ENCODE peak calls at places on chromosomes 13 and 19, in five cellular contexts. D, A, H, O and L are unnamed samples.
A peak's percentile ranks its signal among the peaks of the same experiment; 100 is the strongest.

GRCh38 chr13:99982741-99983400 is 1.3 kb downstream of the ZIC2 start:
- DNase-seq in A (no peak), O (peak; percentile 71), D (peak; percentile 31), H (no peak), L (peak; percentile 33)

GRCh38 chr19:1469200-1469935 is 9.6 kb downstream of the C19orf25 start:
- DNase-seq in H (no peak), O (no peak), D (no peak), A (no peak), L (peak; percentile 87)

GRCh38 chr19:49878744-49879070 is 1.2 kb downstream of the TBC1D17 start:
- DNase-seq in H (no peak), D (no peak), O (no peak), A (no peak), L (no peak)

GRCh38 chr19:33467851-33468250 is 53.7 kb downstream of the PEPD start:
- DNase-seq in A (no peak), D (no peak), O (peak; percentile 34), H (no peak), L (no peak)

GRCh38 chr19:43560687-43561086 is 14.6 kb downstream of the XRCC1 start:
- DNase-seq in H (no peak), D (peak; percentile 40), A (no peak), O (peak; percentile 59), L (peak; percentile 76)

GRCh38 chr19:41518141-41518540 is 57.8 kb upstream of the CEACAM21 start:
- DNase-seq in H (no peak), A (no peak), O (no peak), D (no peak), L (no peak)

GRCh38 chr13:71359641-71360040 is 507.4 kb downstream of the DACH1 start:
- DNase-seq in A (no peak), O (no peak), H (no peak), D (no peak), L (no peak)

GRCh38 chr13:99057310-99057975 is 79.6 kb upstream of the DOCK9 start:
- DNase-seq in D (no peak), H (no peak), A (no peak), O (peak; percentile 43), L (no peak)

GRCh38 chr19:55579766-55580621 is 654 bp downstream of the ZNF579 start:
- DNase-seq in D (peak; percentile 52), H (no peak), O (peak; percentile 62), A (no peak), L (peak; percentile 85)

GRCh38 chr19:39704181-39705044 is at the start of gene LGALS14:
- DNase-seq in O (no peak), A (no peak), D (no peak), H (no peak), L (no peak)

GRCh38 chr19:39708594-39708993 is 4.3 kb downstream of the LGALS14 start:
- DNase-seq in A (no peak), H (no peak), D (no peak), O (no peak), L (no peak)

GRCh38 chr19:39709026-39709872 is 5.0 kb downstream of the LGALS14 start:
- DNase-seq in A (no peak), D (no peak), O (no peak), H (no peak), L (no peak)

GRCh38 chr19:39705578-39706188 is 1.4 kb downstream of the LGALS14 start:
- DNase-seq in H (no peak), O (no peak), D (no peak), A (no peak), L (no peak)

GRCh38 chr19:39710333-39710890 is 6.1 kb downstream of the LGALS14 start:
- DNase-seq in O (no peak), A (no peak), D (no peak), H (no peak), L (no peak)
- H3K27me3 ChIP-seq in O (peaks cover 6% of the 10 kb centered on the region), A (no peaks in the 10 kb centered on the region), D (no peaks in the 10 kb centered on the region), H (no peaks in the 10 kb centered on the region), L (no peaks in the 10 kb centered on the region)

GRCh38 chr19:12720296-12720695 is 3.4 kb downstream of the TNPO2 start:
- DNase-seq in D (no peak), O (no peak), A (no peak), H (no peak), L (no peak)

GRCh38 chr19:12720851-12721655 is 2.7 kb downstream of the TNPO2 start:
- DNase-seq in H (no peak), O (no peak), D (peak; percentile 43), A (no peak), L (peak; percentile 66)

GRCh38 chr19:12711187-12711586 is 12.5 kb downstream of the TNPO2 start:
- DNase-seq in A (no peak), D (no peak), O (no peak), H (no peak), L (no peak)

GRCh38 chr19:12715929-12716328 is 7.8 kb downstream of the TNPO2 start:
- DNase-seq in A (no peak), H (no peak), D (no peak), O (no peak), L (no peak)

GRCh38 chr19:12715102-12715501 is 8.6 kb downstream of the TNPO2 start:
- DNase-seq in D (no peak), O (no peak), A (no peak), H (no peak), L (no peak)
- H3K4me3 ChIP-seq in D (no peak overlapping the region), O (no peak overlapping the region), A (no peak overlapping the region), H (no peak overlapping the region), L (no peak overlapping the region)

DNA sequence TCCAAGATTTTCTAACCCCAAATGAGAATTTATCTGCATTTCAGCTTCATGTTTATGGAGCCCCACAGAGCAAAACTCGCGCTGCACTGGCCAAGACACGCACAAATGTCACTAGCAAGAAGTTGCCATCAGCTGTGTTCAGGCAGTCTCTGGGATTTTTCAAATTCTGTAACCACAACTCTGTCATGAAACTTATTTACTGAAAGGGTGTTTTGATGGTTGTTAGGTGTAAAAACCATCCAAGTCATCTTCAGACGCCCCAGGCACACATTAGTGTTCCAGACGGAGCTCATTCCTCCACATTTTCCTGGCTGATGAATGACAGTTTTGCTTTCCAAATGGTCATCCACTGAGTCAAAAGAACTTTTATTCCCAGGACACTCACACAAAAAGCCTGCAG is 63.4 kb downstream of the SLC7A1 start:
- DNase-seq in A (no peak), H (no peak), D (no peak), O (no peak), L (no peak)
- H3K36me3 ChIP-seq in A (peaks cover 8% of the 10 kb centered on the region), H (peaks cover 27% of the 10 kb centered on the region), D (peaks cover 61% of the 10 kb centered on the region), O (peaks cover 98% of the 10 kb centered on the region), L (peaks cover 44% of the 10 kb centered on the region)

DNA sequence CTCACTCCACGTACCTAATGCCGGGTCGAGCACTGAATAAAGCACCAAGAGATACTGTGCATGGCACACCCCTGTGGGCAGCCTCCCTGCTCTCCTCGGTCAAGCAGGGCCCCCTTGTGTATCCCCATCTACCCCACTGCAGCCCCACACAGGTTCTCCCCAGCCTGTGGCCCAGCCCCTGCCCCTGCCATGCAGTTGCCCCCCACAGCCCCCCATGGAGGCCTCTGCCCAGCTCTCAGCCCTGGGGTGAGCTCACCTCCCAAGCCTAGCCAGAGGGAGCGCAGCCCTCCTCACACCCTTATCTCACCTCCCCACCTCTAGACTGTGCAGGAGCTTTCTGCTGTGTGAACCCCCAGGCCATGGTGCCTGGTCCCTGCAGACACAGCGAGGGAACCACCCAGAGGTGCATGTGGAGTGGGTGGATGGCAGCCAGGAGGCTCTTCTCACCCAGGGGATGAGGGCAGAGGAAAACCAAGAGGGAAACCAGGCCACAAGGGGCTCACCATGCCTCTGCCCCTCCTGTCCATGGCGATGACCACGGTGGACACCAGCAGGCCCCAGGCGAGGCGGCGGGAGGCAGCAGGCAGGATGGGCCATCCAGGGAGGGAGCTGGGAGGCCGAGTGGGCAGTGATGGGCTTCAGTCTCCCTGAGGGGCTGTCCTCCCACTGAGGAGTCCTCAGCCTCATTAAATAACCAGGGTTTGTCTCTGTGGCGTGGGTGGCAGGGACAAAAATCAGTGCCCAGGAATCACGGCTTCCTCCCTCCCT is 83.2 kb downstream of the ANKRD10 start:
- DNase-seq in A (no peak), H (no peak), D (no peak), O (peak; percentile 65), L (no peak)
- H3K27me3 ChIP-seq in A (no peaks in the 10 kb centered on the region), H (no peaks in the 10 kb centered on the region), D (no peaks in the 10 kb centered on the region), O (peaks cover 47% of the 10 kb centered on the region), L (no peaks in the 10 kb centered on the region)

GRCh38 chr19:45668342-45668871 is 386 bp downstream of the GIPR start:
- DNase-seq in O (no peak), D (no peak), A (no peak), H (no peak), L (peak; percentile 44)
- H3K4me3 ChIP-seq in O (peak overlapping the region; percentile 40), D (peak overlapping the region; percentile 78), A (no peak overlapping the region), H (peak overlapping the region; percentile 68), L (peak overlapping the region; percentile 48)

GRCh38 chr19:5220866-5221265 is 119.7 kb downstream of the PTPRS start:
- DNase-seq in H (no peak), A (no peak), D (no peak), O (no peak), L (peak; percentile 27)

GRCh38 chr19:5218255-5218855 is 122.3 kb downstream of the PTPRS start:
- DNase-seq in D (no peak), A (no peak), H (no peak), O (no peak), L (peak; percentile 28)

GRCh38 chr19:5220361-5220760 is 120.3 kb downstream of the PTPRS start:
- DNase-seq in O (no peak), D (no peak), A (no peak), H (no peak), L (peak; percentile 22)

GRCh38 chr19:5219551-5220304 is 120.9 kb downstream of the PTPRS start:
- DNase-seq in O (no peak), H (no peak), D (no peak), A (no peak), L (no peak)

DNA sequence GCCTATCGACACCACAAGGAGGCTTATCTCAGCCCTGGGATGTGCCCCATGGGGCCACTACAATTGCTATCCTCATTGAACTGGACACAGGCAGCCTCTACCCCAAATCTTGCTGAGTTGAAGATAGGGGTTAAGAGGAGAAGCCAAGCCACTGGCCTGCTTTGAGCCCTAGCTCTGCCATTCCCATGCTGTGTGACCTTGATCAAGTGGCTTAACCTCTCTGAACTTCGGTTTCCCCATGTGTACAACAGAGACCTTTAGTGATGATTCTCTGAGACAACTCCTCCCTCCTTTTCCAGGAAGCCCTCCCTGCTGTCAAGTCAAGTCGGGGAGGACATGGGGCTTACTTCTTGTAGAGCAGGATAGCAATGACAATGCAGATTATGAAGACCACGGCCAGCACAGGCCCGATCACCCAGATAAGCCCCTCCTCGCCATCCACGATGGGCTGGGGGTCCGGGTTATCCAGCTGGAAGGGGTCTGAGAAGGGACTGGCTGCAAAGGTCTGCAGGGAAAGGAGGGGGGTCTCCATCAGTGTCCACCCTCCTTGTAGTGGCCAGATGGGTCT is 121.6 kb downstream of the PTPRS start:
- DNase-seq in H (no peak), A (no peak), D (no peak), O (no peak), L (peak; percentile 22)
- H3K36me3 ChIP-seq in H (peaks cover 70% of the 10 kb centered on the region), A (peaks cover 34% of the 10 kb centered on the region), D (peaks cover 41% of the 10 kb centered on the region), O (peaks cover 33% of the 10 kb centered on the region), L (peaks cover 57% of the 10 kb centered on the region)

GRCh38 chr13:46386426-46386995 is 541 bp downstream of the RUBCNL start:
- DNase-seq in O (no peak), A (no peak), D (peak; percentile 50), H (no peak), L (peak; percentile 56)

GRCh38 chr13:46386996-46387851 is at the start of gene RUBCNL:
- DNase-seq in A (peak; percentile 16), O (no peak), D (peak; percentile 74), H (no peak), L (peak; percentile 87)

GRCh38 chr13:46388308-46388707 is 1.3 kb upstream of the RUBCNL start:
- DNase-seq in D (no peak), A (no peak), H (no peak), O (no peak), L (no peak)

GRCh38 chr13:46383383-46383782 is 3.7 kb downstream of the RUBCNL start:
- DNase-seq in O (no peak), H (no peak), A (no peak), D (no peak), L (no peak)

GRCh38 chr13:46385946-46386345 is 1.1 kb downstream of the RUBCNL start:
- DNase-seq in D (peak; percentile 32), O (no peak), A (no peak), H (no peak), L (peak; percentile 31)
- H3K27me3 ChIP-seq in D (peaks cover 50% of the 10 kb centered on the region), O (peaks cover 44% of the 10 kb centered on the region), A (no peaks in the 10 kb centered on the region), H (no peaks in the 10 kb centered on the region), L (peaks cover 44% of the 10 kb centered on the region)